ENCODE peak calls at places on chromosomes 12 and 14, in six cellular contexts. Y is A549, F is H1, U is K562, X is GM12878, R is SK-N-SH. V is an unnamed sample.

GRCh38 chr12:95590775-95591174 is 39.5 kb upstream of the USP44 start:
- DNase-seq in Y (no peak), F (no peak), U (no peak), X (no peak), R (no peak), V (no peak)

GRCh38 chr14:32524609-32525391 is 195.7 kb downstream of the AKAP6 start:
- DNase-seq in Y (no peak), F (no peak), U (no peak), X (no peak), R (no peak), V (no peak)

GRCh38 chr12:124542021-124542941 is 25.1 kb downstream of the NCOR2 start:
- DNase-seq in Y (no peak), F (no peak), U (no peak), X (no peak), R (no peak), V (no peak)

GRCh38 chr12:114799574-114800487 is 115.9 kb upstream of the TBX3 start:
- DNase-seq in Y (no peak), F (no peak), U (no peak), X (no peak), R (no peak), V (peak)

GRCh38 chr12:28024231-28024995 is 51.9 kb upstream of the PTHLH start:
- DNase-seq in Y (no peak), F (no peak), U (no peak), X (no peak), R (no peak), V (no peak)

GRCh38 chr12:4027412-4027811 is 154.2 kb upstream of the PARP11 start:
- DNase-seq in Y (no peak), F (no peak), U (no peak), X (no peak), R (no peak), V (peak)

GRCh38 chr12:84756961-84757360 is 155.6 kb downstream of the SLC6A15 start:
- DNase-seq in Y (no peak), F (no peak), U (no peak), X (no peak), R (no peak), V (no peak)

GRCh38 chr12:12017135-12017581 is 53.6 kb upstream of the BCL2L14 start:
- DNase-seq in Y (no peak), F (no peak), U (no peak), X (no peak), R (peak), V (no peak)

GRCh38 chr12:41365653-41366131 is 177.6 kb downstream of the PDZRN4 start:
- DNase-seq in Y (no peak), F (no peak), U (no peak), X (no peak), R (no peak), V (no peak)

GRCh38 chr14:31022386-31022785 is 3.1 kb upstream of the AP4S1 start:
- DNase-seq in Y (no peak), F (no peak), U (no peak), X (no peak), R (no peak), V (no peak)

GRCh38 chr14:103066399-103066798 is 9.1 kb upstream of the CDC42BPB start:
- DNase-seq in Y (no peak), F (no peak), U (no peak), X (no peak), R (no peak), V (peak)

GRCh38 chr12:34595749-34596733 is 573.7 kb downstream of the ALG10 start:
- DNase-seq in Y (no peak), F (no peak), U (peak), X (no peak), R (no peak), V (no peak)

GRCh38 chr14:61894452-61895077 is 132.3 kb downstream of the SNAPC1 start:
- DNase-seq in Y (peak), F (no peak), U (peak), X (no peak), R (peak), V (peak)

GRCh38 chr12:101795786-101796185 is 35.0 kb downstream of the GNPTAB start:
- DNase-seq in Y (no peak), F (no peak), U (no peak), X (no peak), R (no peak), V (no peak)

GRCh38 chr12:14962180-14962579 is 779 bp upstream of the ARHGDIB start:
- DNase-seq in Y (no peak), F (no peak), U (no peak), X (no peak), R (no peak), V (no peak)

GRCh38 chr12:14963520-14963919 is 2.1 kb upstream of the ARHGDIB start:
- DNase-seq in Y (no peak), F (no peak), U (no peak), X (no peak), R (no peak), V (no peak)

GRCh38 chr12:14964401-14964800 is 3.0 kb upstream of the ARHGDIB start:
- DNase-seq in Y (no peak), F (no peak), U (no peak), X (no peak), R (no peak), V (no peak)

GRCh38 chr12:14962797-14963196 is 1.4 kb upstream of the ARHGDIB start:
- DNase-seq in Y (no peak), F (no peak), U (no peak), X (no peak), R (no peak), V (no peak)

GRCh38 chr12:14965221-14965620 is 3.8 kb upstream of the ARHGDIB start:
- DNase-seq in Y (no peak), F (no peak), U (no peak), X (no peak), R (peak), V (no peak)
- TF ChIP-seq CHD2 in Y (no peak), F (no peak), U (no peak), X (no peak), R (no peak), V (no peak)

GRCh38 chr12:89731614-89732013 is 23.0 kb upstream of the ATP2B1 start:
- DNase-seq in Y (no peak), F (no peak), U (no peak), X (no peak), R (no peak), V (no peak)

GRCh38 chr12:89732511-89732910 is 23.9 kb upstream of the ATP2B1 start:
- DNase-seq in Y (no peak), F (no peak), U (no peak), X (no peak), R (no peak), V (no peak)

GRCh38 chr12:89730060-89730459 is 21.4 kb upstream of the ATP2B1 start:
- DNase-seq in Y (no peak), F (no peak), U (no peak), X (no peak), R (no peak), V (no peak)

GRCh38 chr12:89733579-89734201 is 25.1 kb upstream of the ATP2B1 start:
- DNase-seq in Y (no peak), F (no peak), U (no peak), X (no peak), R (no peak), V (no peak)

DNA sequence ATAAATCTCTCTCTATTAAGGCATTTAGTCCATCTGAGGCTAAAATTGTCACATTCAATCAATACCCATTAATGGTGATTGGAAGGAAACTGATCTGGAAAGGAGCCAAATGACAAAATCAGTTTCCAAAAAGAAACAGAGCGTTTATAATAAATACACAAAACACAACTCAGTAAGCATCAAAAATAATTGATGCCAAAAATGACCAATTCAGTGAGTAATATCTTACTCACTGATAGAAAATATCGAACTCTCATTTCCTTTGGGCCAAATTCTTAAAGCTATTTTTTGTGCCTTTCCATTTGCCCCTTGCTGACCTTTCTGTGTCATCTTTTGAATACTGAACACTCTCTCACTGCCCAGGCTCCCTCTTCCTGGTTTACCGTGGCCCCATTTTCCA is 22.4 kb upstream of the ATP2B1 start:
- DNase-seq in Y (no peak), F (no peak), U (no peak), X (no peak), R (no peak), V (no peak)
- TF ChIP-seq CHD2 in Y (no peak), F (no peak), U (no peak), X (no peak), R (no peak), V (no peak)

GRCh38 chr12:75878382-75878720 is 153.2 kb downstream of the PHLDA1 start:
- DNase-seq in Y (no peak), F (no peak), U (no peak), X (no peak), R (no peak), V (no peak)
- TF ChIP-seq CHD2 in Y (no peak), F (no peak), U (no peak), X (no peak), R (no peak), V (no peak)

GRCh38 chr14:93789366-93790130 is 1.3 kb upstream of the PRIMA1 start:
- DNase-seq in Y (no peak), F (no peak), U (no peak), X (no peak), R (peak), V (no peak)
- TF ChIP-seq CHD2 in Y (no peak), F (no peak), U (no peak), X (no peak), R (no peak), V (no peak)

GRCh38 chr12:58291106-58291505 is 349.7 kb downstream of the ATP23 start:
- DNase-seq in Y (no peak), F (no peak), U (no peak), X (no peak), R (no peak), V (peak)

GRCh38 chr12:58285551-58285950 is 344.2 kb downstream of the ATP23 start:
- DNase-seq in Y (no peak), F (peak), U (no peak), X (no peak), R (no peak), V (no peak)

GRCh38 chr12:58283553-58283952 is 342.2 kb downstream of the ATP23 start:
- DNase-seq in Y (no peak), F (no peak), U (no peak), X (no peak), R (no peak), V (no peak)

GRCh38 chr12:58286353-58286752 is 345.0 kb downstream of the ATP23 start:
- DNase-seq in Y (no peak), F (no peak), U (no peak), X (no peak), R (no peak), V (no peak)

GRCh38 chr12:58288191-58288590 is 346.8 kb downstream of the ATP23 start:
- DNase-seq in Y (no peak), F (no peak), U (no peak), X (no peak), R (peak), V (no peak)
- TF ChIP-seq CHD2 in Y (no peak), F (no peak), U (no peak), X (no peak), R (no peak), V (no peak)

GRCh38 chr14:76101980-76102379 is 49.7 kb upstream of the GPATCH2L start:
- DNase-seq in Y (no peak), F (no peak), U (no peak), X (no peak), R (no peak), V (peak)

GRCh38 chr14:76098916-76099675 is 52.6 kb upstream of the GPATCH2L start:
- DNase-seq in Y (no peak), F (no peak), U (no peak), X (no peak), R (no peak), V (no peak)

GRCh38 chr14:76098047-76098446 is 53.7 kb upstream of the GPATCH2L start:
- DNase-seq in Y (no peak), F (no peak), U (no peak), X (no peak), R (peak), V (no peak)

GRCh38 chr14:76104802-76105355 is 46.8 kb upstream of the GPATCH2L start:
- DNase-seq in Y (no peak), F (no peak), U (no peak), X (no peak), R (no peak), V (no peak)

DNA sequence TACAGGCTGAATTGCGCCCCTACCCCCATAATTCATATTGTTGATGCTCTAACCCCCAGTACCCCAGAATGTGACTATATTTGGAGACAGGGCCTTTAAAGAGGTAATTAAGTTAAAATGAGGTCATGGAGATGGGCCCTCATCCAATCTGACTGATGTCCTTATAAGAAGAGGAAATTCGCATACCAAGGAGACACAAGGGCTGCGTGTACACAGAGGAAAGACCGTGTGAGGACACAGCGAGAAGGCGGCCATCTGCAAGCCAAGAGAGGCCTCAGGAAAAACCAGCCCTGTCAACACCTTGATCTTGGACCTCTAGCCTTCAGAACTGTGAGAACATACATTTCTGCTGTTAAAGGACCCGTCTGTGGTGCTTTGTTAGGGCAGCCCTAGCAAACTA is 50.3 kb upstream of the GPATCH2L start:
- DNase-seq in Y (no peak), F (no peak), U (no peak), X (no peak), R (no peak), V (no peak)
- TF ChIP-seq CHD2 in Y (no peak), F (no peak), U (no peak), X (no peak), R (no peak), V (no peak)

GRCh38 chr12:39296496-39296895 is 146.4 kb downstream of the KIF21A start:
- DNase-seq in Y (no peak), F (no peak), U (no peak), X (no peak), R (no peak), V (no peak)

GRCh38 chr12:39292125-39292630 is 150.7 kb downstream of the KIF21A start:
- DNase-seq in Y (no peak), F (no peak), U (no peak), X (no peak), R (no peak), V (no peak)

GRCh38 chr12:39297946-39298345 is 145.0 kb downstream of the KIF21A start:
- DNase-seq in Y (no peak), F (no peak), U (no peak), X (no peak), R (no peak), V (no peak)

DNA sequence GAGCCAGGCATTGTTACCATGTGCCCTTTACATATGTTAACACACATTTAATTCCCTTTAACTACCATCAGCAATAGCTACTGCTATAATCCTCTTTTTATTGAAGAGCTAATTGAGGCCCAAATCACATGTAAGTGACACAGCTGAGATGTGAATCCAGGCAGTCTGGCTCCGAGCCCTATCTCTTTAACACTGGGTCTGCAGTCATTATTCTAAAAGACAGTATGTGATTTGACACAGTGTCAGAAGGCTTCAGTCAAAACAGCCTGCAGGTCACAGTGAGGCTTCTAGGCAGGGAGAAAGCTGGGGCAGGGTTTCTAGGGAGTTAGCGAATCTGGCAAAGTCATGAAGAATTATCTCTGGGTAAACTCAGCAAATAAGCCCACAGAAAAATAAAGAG is 148.2 kb downstream of the KIF21A start:
- DNase-seq in Y (no peak), F (no peak), U (no peak), X (no peak), R (peak), V (no peak)
- TF ChIP-seq CHD2 in Y (no peak), F (no peak), U (no peak), X (no peak), R (no peak), V (no peak)

DNA sequence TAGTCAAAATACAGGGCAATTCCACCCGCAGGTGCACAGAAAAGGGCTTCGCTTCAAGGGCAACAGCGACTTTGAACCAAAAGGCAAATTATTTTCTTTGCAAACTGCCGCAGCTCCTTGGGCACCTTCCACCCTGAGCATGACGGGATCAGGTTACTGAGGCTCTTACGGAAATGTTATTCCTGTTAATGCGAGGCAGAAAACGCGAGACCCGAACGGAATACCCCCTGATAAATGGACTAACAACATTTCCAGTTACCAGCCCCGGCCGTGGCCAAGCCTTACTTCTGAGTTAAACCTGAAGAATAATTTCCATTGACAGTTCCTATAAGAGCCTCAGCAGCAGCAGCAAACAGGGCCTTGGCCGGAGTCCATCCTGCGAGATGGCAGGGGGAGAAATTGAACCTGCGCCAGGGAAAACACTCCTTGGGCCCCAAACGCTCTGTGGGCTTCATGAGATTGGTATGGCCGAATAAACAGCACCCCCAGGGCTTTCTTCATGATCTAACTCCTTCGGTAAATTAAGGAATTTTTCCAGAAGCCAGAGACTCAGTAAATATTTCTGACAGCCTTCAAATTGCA is 70.0 kb upstream of the DICER1 start:
- DNase-seq in Y (no peak), F (no peak), U (no peak), X (no peak), R (peak), V (no peak)
- TF ChIP-seq CHD2 in Y (no peak), F (no peak), U (no peak), X (no peak), R (no peak), V (no peak)

GRCh38 chr12:6765048-6765633 is 1.0 kb upstream of the PTMS start:
- DNase-seq in Y (peak), F (no peak), U (peak), X (no peak), R (no peak), V (no peak)

GRCh38 chr12:6766651-6767300 is 613 bp downstream of the PTMS start:
- DNase-seq in Y (peak), F (no peak), U (peak), X (no peak), R (peak), V (peak)

GRCh38 chr12:6767301-6767591 is 1.1 kb downstream of the PTMS start:
- DNase-seq in Y (no peak), F (no peak), U (no peak), X (no peak), R (no peak), V (no peak)

GRCh38 chr12:6764011-6764828 is 1.9 kb upstream of the PTMS start:
- DNase-seq in Y (peak), F (peak), U (peak), X (peak), R (peak), V (peak)

GRCh38 chr12:6765634-6766581 is at the start of gene PTMS:
- DNase-seq in Y (peak), F (no peak), U (peak), X (no peak), R (peak), V (peak)
- TF ChIP-seq CHD2 in Y (no peak), F (no peak), U (no peak), X (no peak), R (no peak), V (no peak)

GRCh38 chr14:95183082-95183481 is 25.8 kb upstream of the DICER1 start:
- DNase-seq in Y (no peak), F (no peak), U (no peak), X (no peak), R (no peak), V (no peak)
- TF ChIP-seq CHD2 in Y (no peak), F (no peak), U (no peak), X (no peak), R (no peak), V (no peak)